ENCODE peak calls at places on chromosomes 3 and 15, in four cellular contexts. T, X, C and U are unnamed samples.

GRCh38 chr3:170740726-170741591 is 129.0 kb downstream of the RPL22L1 start:
- DNase-seq in T (peak), C (peak), X (peak), U (no peak)

GRCh38 chr15:88299502-88299901 is 43.0 kb upstream of the NTRK3 start:
- DNase-seq in T (no peak), X (no peak), C (no peak), U (no peak)

GRCh38 chr3:176906046-176906905 is 291.0 kb downstream of the TBL1XR1 start:
- DNase-seq in X (no peak), T (peak), C (peak), U (no peak)

GRCh38 chr3:160003520-160004128 is 15.0 kb downstream of the IL12A start:
- DNase-seq in T (no peak), X (peak), C (no peak), U (no peak)

GRCh38 chr3:11910971-11911531 is 64.4 kb upstream of the TAMM41 start:
- DNase-seq in C (no peak), X (no peak), T (no peak), U (no peak)

GRCh38 chr3:98814799-98815450 is 51.8 kb downstream of the ST3GAL6 start:
- DNase-seq in X (no peak), C (no peak), T (no peak), U (no peak)

GRCh38 chr3:112092439-112093179 is 6.4 kb downstream of the C3orf52 start:
- DNase-seq in X (no peak), C (no peak), T (no peak), U (no peak)

GRCh38 chr3:78765671-78766485 is 1001.9 kb downstream of the ROBO1 start:
- DNase-seq in C (no peak), X (no peak), T (no peak), U (no peak)

GRCh38 chr3:43855674-43856299 is 165.0 kb downstream of the ABHD5 start:
- DNase-seq in C (peak), T (no peak), X (peak), U (peak)

GRCh38 chr15:74380361-74381189 is 13.1 kb upstream of the CYP11A1 start:
- DNase-seq in C (no peak), T (no peak), X (no peak), U (no peak)

GRCh38 chr3:130442284-130442683 is 74.7 kb upstream of the COL6A6 start:
- DNase-seq in X (no peak), T (no peak), C (no peak), U (no peak)

GRCh38 chr3:168620854-168621253 is 525.1 kb upstream of the GOLIM4 start:
- DNase-seq in X (peak), T (no peak), C (no peak), U (no peak)

GRCh38 chr15:34514251-34514760 is 69.1 kb downstream of the GOLGA8B start:
- DNase-seq in X (peak), C (peak), T (no peak), U (peak)

GRCh38 chr15:57172925-57173324 is 203.4 kb upstream of the CGNL1 start:
- DNase-seq in T (no peak), X (no peak), C (no peak), U (no peak)

GRCh38 chr15:64749167-64749566 is 26.2 kb downstream of the RBPMS2 start:
- DNase-seq in C (no peak), X (no peak), T (peak), U (no peak)

GRCh38 chr3:183912895-183913579 is 28.4 kb upstream of the PARL start:
- DNase-seq in T (no peak), X (no peak), C (no peak), U (no peak)

GRCh38 chr3:15498461-15499214 is 22.9 kb downstream of the COLQ start:
- DNase-seq in C (no peak), X (no peak), T (no peak), U (no peak)

GRCh38 chr15:80556694-80557367 is 138.3 kb upstream of the ABHD17C start:
- DNase-seq in X (no peak), T (no peak), C (no peak), U (no peak)

GRCh38 chr15:100767002-100767825 is 112.4 kb upstream of the ALDH1A3 start:
- DNase-seq in X (no peak), T (no peak), C (no peak), U (no peak)

GRCh38 chr15:49265911-49266310 is 95.9 kb downstream of the GALK2 start:
- DNase-seq in T (no peak), X (no peak), C (no peak), U (no peak)

GRCh38 chr3:183252973-183253363 is at the start of gene B3GNT5:
- DNase-seq in X (no peak), T (no peak), C (peak), U (no peak)

GRCh38 chr15:28953573-28954195 is 67.9 kb downstream of the APBA2 start:
- DNase-seq in T (no peak), X (no peak), C (no peak), U (no peak)

GRCh38 chr3:195566797-195567196 is 16.9 kb downstream of the APOD start:
- DNase-seq in X (no peak), C (no peak), T (no peak), U (no peak)

GRCh38 chr3:143158549-143158988 is 39.0 kb downstream of the CHST2 start:
- DNase-seq in X (no peak), T (no peak), C (no peak), U (peak)

GRCh38 chr3:36543276-36543997 is 163.1 kb downstream of the STAC start:
- DNase-seq in T (no peak), C (no peak), X (no peak), U (no peak)

GRCh38 chr15:77023576-77024272 is 28.8 kb downstream of the PSTPIP1 start:
- DNase-seq in X (no peak), T (no peak), C (peak), U (no peak)

GRCh38 chr3:55968331-55968730 is 481.2 kb upstream of the WNT5A start:
- DNase-seq in X (no peak), T (no peak), C (no peak), U (no peak)

GRCh38 chr15:68792901-68793766 is 27.6 kb downstream of the ANP32A start:
- DNase-seq in C (no peak), X (no peak), T (no peak), U (no peak)

GRCh38 chr3:71048948-71049347 is 534.6 kb downstream of the FOXP1 start:
- DNase-seq in X (no peak), T (no peak), C (no peak), U (no peak)

GRCh38 chr3:16516695-16517481 is 3.4 kb upstream of the RFTN1 start:
- DNase-seq in C (peak), T (no peak), X (no peak), U (no peak)

GRCh38 chr3:66582721-66583141 is 81.9 kb upstream of the LRIG1 start:
- DNase-seq in C (no peak), T (no peak), X (no peak), U (peak)

GRCh38 chr3:86180696-86181095 is 810.3 kb downstream of the VGLL3 start:
- DNase-seq in C (no peak), X (no peak), T (no peak), U (no peak)